ENCODE peak calls at places on chromosomes 7 and 10, in ten cellular contexts. S is posterior vena cava; G is spleen; F is activated CD4-positive, CD25-positive, alpha-beta regulatory T cell treated with anti-CD3 and anti-CD28 coated beads, Interleukin-2, amount 50 U/mL, for 16 hours; U is activated T-cell treated with anti-CD3 and anti-CD28 coated beads for 1 hour; Q is T-helper 2 cell; I is neural crest cell; T is stimulated activated CD8-positive, alpha-beta memory T cell treated with anti-CD3 and anti-CD28 coated beads, Interleukin-4, amount 100 ng/mL, for 24 hours; V is heart right ventricle; K is WTC11. B is an unnamed sample.

GRCh38 chr7:54060643-54061042 is 481.5 kb upstream of the VSTM2A start:
- DNase-seq in F (no peak), U (no peak), Q (no peak), G (no peak), K (no peak), V (no peak), S (no peak), T (no peak), I (no peak), B (no peak)

GRCh38 chr7:135441791-135442190 is 68.1 kb downstream of the CNOT4 start:
- DNase-seq in Q (no peak), S (no peak), K (no peak), G (no peak), T (no peak), U (no peak), V (no peak), F (no peak), I (no peak), B (no peak)

GRCh38 chr7:35593896-35594295 is 101.0 kb downstream of the HERPUD2 start:
- DNase-seq in F (no peak), V (no peak), Q (peak; percentile 14), S (no peak), U (no peak), T (no peak), G (no peak), K (peak; percentile 78), I (peak; percentile 19), B (no peak)

GRCh38 chr10:129768437-129769355 is 195.4 kb downstream of the EBF3 start:
- DNase-seq in V (no peak), U (no peak), I (no peak), G (peak; percentile 62), Q (no peak), F (no peak), T (no peak), K (peak; percentile 73), S (peak; percentile 77), B (no peak)

GRCh38 chr7:73864981-73865711 is 4.2 kb downstream of the TMEM270 start:
- DNase-seq in S (no peak), G (no peak), I (no peak), U (no peak), Q (no peak), V (no peak), T (no peak), K (no peak), F (no peak), B (no peak)

GRCh38 chr10:62744136-62744535 is 60.4 kb upstream of the ADO start:
- DNase-seq in V (no peak), G (no peak), U (no peak), Q (no peak), I (no peak), K (no peak), F (no peak), S (no peak), T (no peak), B (no peak)

GRCh38 chr7:135195968-135196629 is 15.2 kb downstream of the WDR91 start:
- DNase-seq in Q (no peak), G (peak; percentile 55), K (no peak), T (no peak), S (no peak), U (no peak), F (no peak), V (no peak), I (no peak), B (no peak)

GRCh38 chr10:4344544-4344994 is 481.4 kb upstream of the AKR1E2 start:
- DNase-seq in Q (peak; percentile 92), V (peak; percentile 39), K (no peak), F (no peak), T (no peak), G (no peak), U (no peak), I (no peak), S (peak; percentile 93), B (peak; percentile 93)

GRCh38 chr10:32980558-32981468 is 22.8 kb upstream of the ITGB1 start:
- DNase-seq in U (peak; percentile 70), F (peak; percentile 66), I (peak; percentile 51), T (peak; percentile 71), K (peak; percentile 76), V (peak; percentile 87), G (peak; percentile 96), Q (peak; percentile 96), S (peak; percentile 98), B (peak; percentile 99)

GRCh38 chr7:380724-381210 is 90.8 kb downstream of the FOXL3 start:
- DNase-seq in K (no peak), G (peak; percentile 55), I (no peak), U (no peak), S (peak; percentile 45), Q (no peak), V (no peak), F (no peak), T (no peak), B (peak; percentile 55)

GRCh38 chr7:45976485-45976856 is 55.4 kb upstream of the IGFBP3 start:
- DNase-seq in K (no peak), U (no peak), S (no peak), V (no peak), Q (no peak), I (no peak), T (no peak), G (no peak), F (no peak), B (no peak)

GRCh38 chr7:32890010-32890552 is 1.5 kb downstream of the KBTBD2 start:
- DNase-seq in S (no peak), V (no peak), U (no peak), T (no peak), Q (peak; percentile 23), K (no peak), I (no peak), F (no peak), G (no peak), B (no peak)

GRCh38 chr7:71184609-71185008 is 52.7 kb downstream of the GALNT17 start:
- DNase-seq in U (no peak), V (no peak), K (no peak), G (no peak), F (no peak), I (no peak), S (no peak), T (no peak), Q (no peak), B (no peak)

GRCh38 chr7:50856821-50857220 is 74.1 kb upstream of the GRB10 start:
- DNase-seq in I (no peak), Q (no peak), U (no peak), K (no peak), V (no peak), G (no peak), S (peak; percentile 51), T (no peak), F (no peak), B (no peak)

GRCh38 chr10:129161184-129161583 is 305.9 kb upstream of the MGMT start:
- DNase-seq in S (no peak), U (no peak), F (no peak), I (no peak), T (no peak), K (peak; percentile 58), V (no peak), Q (peak; percentile 34), G (no peak), B (no peak)

GRCh38 chr10:113019096-113019495 is 69.0 kb downstream of the TCF7L2 start:
- DNase-seq in U (no peak), I (no peak), G (no peak), T (no peak), K (no peak), Q (no peak), V (no peak), S (no peak), F (no peak), B (no peak)

GRCh38 chr7:23298141-23298851 is 843 bp upstream of the MALSU1 start:
- DNase-seq in T (no peak), V (no peak), K (no peak), I (no peak), G (no peak), S (no peak), U (no peak), F (no peak), Q (no peak), B (no peak)

GRCh38 chr10:69749180-69750010 is 52.3 kb upstream of the COL13A1 start:
- DNase-seq in V (no peak), G (no peak), K (no peak), U (no peak), I (no peak), T (no peak), Q (no peak), S (peak; percentile 59), F (no peak), B (no peak)

GRCh38 chr7:152335900-152336571 is 99.8 kb downstream of the KMT2C start:
- DNase-seq in G (no peak), Q (peak; percentile 39), F (no peak), V (no peak), I (no peak), U (no peak), K (no peak), S (no peak), T (no peak), B (no peak)

GRCh38 chr10:69048103-69048502 is 39.8 kb upstream of the SRGN start:
- DNase-seq in F (no peak), U (no peak), S (peak; percentile 87), I (no peak), G (peak; percentile 86), T (no peak), K (no peak), Q (peak; percentile 88), V (no peak), B (no peak)

GRCh38 chr7:21828846-21829245 is 116.9 kb downstream of the CDCA7L start:
- DNase-seq in Q (no peak), F (no peak), V (no peak), I (no peak), G (no peak), S (no peak), U (no peak), K (peak; percentile 16), T (no peak), B (no peak)

GRCh38 chr10:86402283-86402931 is 35.8 kb upstream of the GRID1 start:
- DNase-seq in G (no peak), U (no peak), Q (no peak), I (no peak), F (no peak), K (no peak), S (no peak), T (no peak), V (no peak), B (no peak)

GRCh38 chr10:11499425-11500071 is 111.9 kb downstream of the USP6NL start:
- DNase-seq in K (no peak), I (no peak), S (no peak), Q (peak; percentile 16), U (no peak), F (no peak), T (no peak), V (no peak), G (no peak), B (no peak)

GRCh38 chr7:17588730-17589129 is 290.3 kb downstream of the AHR start:
- DNase-seq in S (no peak), V (no peak), I (no peak), Q (no peak), F (no peak), T (no peak), K (no peak), U (no peak), G (no peak), B (no peak)

GRCh38 chr10:98908868-98909267 is 326.8 kb downstream of the HPSE2 start:
- DNase-seq in V (no peak), K (no peak), F (no peak), T (no peak), I (no peak), Q (no peak), S (no peak), U (no peak), G (no peak), B (no peak)

GRCh38 chr10:91590142-91590903 is 42.5 kb downstream of the PPP1R3C start:
- DNase-seq in F (no peak), G (no peak), S (peak; percentile 90), V (peak; percentile 57), Q (no peak), T (no peak), K (no peak), U (no peak), I (no peak), B (no peak)

GRCh38 chr7:28623105-28623730 is 210.9 kb downstream of the CREB5 start:
- DNase-seq in T (no peak), V (no peak), S (no peak), K (no peak), U (no peak), I (no peak), F (no peak), Q (no peak), G (no peak), B (no peak)

GRCh38 chr10:18594574-18595156 is 56.7 kb downstream of the NSUN6 start:
- DNase-seq in S (no peak), I (no peak), G (no peak), U (no peak), K (peak; percentile 57), Q (peak; percentile 13), V (no peak), T (no peak), F (no peak), B (no peak)

B was measured in RWPE2.